ENCODE peak calls at places on chromosomes 1 and 21, in seven cellular contexts. One of them, this sample, is unnamed.

GRCh38 chr1:81708239-81708638 is 92.5 kb upstream of the ADGRL2 start:
- DNase-seq in tibial artery: no peak
- DNase-seq in brain microvascular endothelial cell: no peak
- DNase-seq in astrocyte of the cerebellum: no peak
- DNase-seq in NB4: no peak
- DNase-seq in MCF 10A: no peak
- DNase-seq in progenitor cell of endocrine pancreas: no peak
- DNase-seq in this sample: no peak

GRCh38 chr1:171142081-171142450 is 43.0 kb upstream of the FMO2 start:
- DNase-seq in MCF 10A: peak; percentile 61
- DNase-seq in NB4: no peak
- DNase-seq in astrocyte of the cerebellum: peak; percentile 74
- DNase-seq in tibial artery: peak; percentile 86
- DNase-seq in brain microvascular endothelial cell: peak; percentile 11
- DNase-seq in progenitor cell of endocrine pancreas: no peak
- DNase-seq in this sample: no peak

GRCh38 chr1:149848340-149848771 is 51.0 kb upstream of the BOLA1 start:
- DNase-seq in MCF 10A: peak; percentile 21
- DNase-seq in progenitor cell of endocrine pancreas: no peak
- DNase-seq in tibial artery: no peak
- DNase-seq in NB4: peak; percentile 34
- DNase-seq in astrocyte of the cerebellum: no peak
- DNase-seq in brain microvascular endothelial cell: no peak
- DNase-seq in this sample: peak; percentile 0

GRCh38 chr1:204472660-204473059 is 21.9 kb downstream of the PIK3C2B start:
- DNase-seq in NB4: no peak
- DNase-seq in astrocyte of the cerebellum: no peak
- DNase-seq in tibial artery: no peak
- DNase-seq in MCF 10A: no peak
- DNase-seq in progenitor cell of endocrine pancreas: no peak
- DNase-seq in brain microvascular endothelial cell: no peak
- DNase-seq in this sample: no peak

GRCh38 chr21:38310619-38311018 is 53.8 kb downstream of the KCNJ15 start:
- DNase-seq in progenitor cell of endocrine pancreas: no peak
- DNase-seq in astrocyte of the cerebellum: no peak
- DNase-seq in NB4: peak; percentile 40
- DNase-seq in brain microvascular endothelial cell: no peak
- DNase-seq in tibial artery: no peak
- DNase-seq in MCF 10A: peak; percentile 93
- DNase-seq in this sample: no peak

GRCh38 chr1:203362561-203363055 is 11.7 kb upstream of the FMOD start:
- DNase-seq in tibial artery: no peak
- DNase-seq in MCF 10A: no peak
- DNase-seq in brain microvascular endothelial cell: no peak
- DNase-seq in astrocyte of the cerebellum: no peak
- DNase-seq in progenitor cell of endocrine pancreas: no peak
- DNase-seq in NB4: no peak
- DNase-seq in this sample: no peak

GRCh38 chr1:203017707-203018106 is 8.6 kb upstream of the PPFIA4 start:
- DNase-seq in brain microvascular endothelial cell: no peak
- DNase-seq in progenitor cell of endocrine pancreas: no peak
- DNase-seq in MCF 10A: no peak
- DNase-seq in NB4: no peak
- DNase-seq in astrocyte of the cerebellum: no peak
- DNase-seq in tibial artery: no peak
- DNase-seq in this sample: no peak

GRCh38 chr1:100499412-100499811 is 38.5 kb upstream of the GPR88 start:
- DNase-seq in progenitor cell of endocrine pancreas: no peak
- DNase-seq in astrocyte of the cerebellum: no peak
- DNase-seq in NB4: no peak
- DNase-seq in MCF 10A: no peak
- DNase-seq in brain microvascular endothelial cell: no peak
- DNase-seq in tibial artery: no peak
- DNase-seq in this sample: no peak

GRCh38 chr1:30274937-30275621 is 448.3 kb downstream of the MATN1 start:
- DNase-seq in astrocyte of the cerebellum: no peak
- DNase-seq in tibial artery: no peak
- DNase-seq in NB4: no peak
- DNase-seq in brain microvascular endothelial cell: no peak
- DNase-seq in MCF 10A: no peak
- DNase-seq in progenitor cell of endocrine pancreas: no peak
- DNase-seq in this sample: no peak

GRCh38 chr1:218735436-218735835 is 390.3 kb downstream of the TGFB2 start:
- DNase-seq in progenitor cell of endocrine pancreas: no peak
- DNase-seq in tibial artery: no peak
- DNase-seq in NB4: no peak
- DNase-seq in astrocyte of the cerebellum: peak; percentile 82
- DNase-seq in MCF 10A: peak; percentile 48
- DNase-seq in brain microvascular endothelial cell: peak; percentile 89
- DNase-seq in this sample: no peak

GRCh38 chr1:24744911-24745710 is at the start of gene CLIC4:
- DNase-seq in NB4: peak; percentile 98
- DNase-seq in astrocyte of the cerebellum: peak; percentile 97
- DNase-seq in brain microvascular endothelial cell: peak; percentile 99
- DNase-seq in MCF 10A: peak; percentile 98
- DNase-seq in tibial artery: peak; percentile 100
- DNase-seq in progenitor cell of endocrine pancreas: peak; percentile 100
- DNase-seq in this sample: peak; percentile 100

GRCh38 chr1:24749886-24750285 is 4.6 kb downstream of the CLIC4 start:
- DNase-seq in brain microvascular endothelial cell: no peak
- DNase-seq in MCF 10A: no peak
- DNase-seq in progenitor cell of endocrine pancreas: no peak
- DNase-seq in astrocyte of the cerebellum: no peak
- DNase-seq in NB4: no peak
- DNase-seq in tibial artery: no peak
- DNase-seq in this sample: no peak

GRCh38 chr1:24745711-24746582 is 700 bp downstream of the CLIC4 start:
- DNase-seq in astrocyte of the cerebellum: peak; percentile 49
- DNase-seq in tibial artery: peak; percentile 88
- DNase-seq in brain microvascular endothelial cell: no peak
- DNase-seq in progenitor cell of endocrine pancreas: no peak
- DNase-seq in NB4: peak; percentile 82
- DNase-seq in MCF 10A: peak; percentile 92
- DNase-seq in this sample: peak; percentile 22

GRCh38 chr1:24749257-24749656 is 4.0 kb downstream of the CLIC4 start:
- DNase-seq in MCF 10A: no peak
- DNase-seq in brain microvascular endothelial cell: no peak
- DNase-seq in progenitor cell of endocrine pancreas: no peak
- DNase-seq in tibial artery: no peak
- DNase-seq in NB4: no peak
- DNase-seq in astrocyte of the cerebellum: no peak
- DNase-seq in this sample: no peak

GRCh38 chr1:24748191-24749121 is 3.2 kb downstream of the CLIC4 start:
- DNase-seq in tibial artery: no peak
- DNase-seq in NB4: no peak
- DNase-seq in astrocyte of the cerebellum: no peak
- DNase-seq in brain microvascular endothelial cell: no peak
- DNase-seq in progenitor cell of endocrine pancreas: no peak
- DNase-seq in MCF 10A: no peak
- DNase-seq in this sample: no peak
- TF ChIP-seq CTCF in tibial artery: peak; percentile 12
- TF ChIP-seq CTCF in NB4: no peak
- TF ChIP-seq CTCF in astrocyte of the cerebellum: no peak
- TF ChIP-seq CTCF in brain microvascular endothelial cell: no peak
- TF ChIP-seq CTCF in progenitor cell of endocrine pancreas: no peak
- TF ChIP-seq CTCF in MCF 10A: no peak
- TF ChIP-seq CTCF in this sample: no peak

DNA sequence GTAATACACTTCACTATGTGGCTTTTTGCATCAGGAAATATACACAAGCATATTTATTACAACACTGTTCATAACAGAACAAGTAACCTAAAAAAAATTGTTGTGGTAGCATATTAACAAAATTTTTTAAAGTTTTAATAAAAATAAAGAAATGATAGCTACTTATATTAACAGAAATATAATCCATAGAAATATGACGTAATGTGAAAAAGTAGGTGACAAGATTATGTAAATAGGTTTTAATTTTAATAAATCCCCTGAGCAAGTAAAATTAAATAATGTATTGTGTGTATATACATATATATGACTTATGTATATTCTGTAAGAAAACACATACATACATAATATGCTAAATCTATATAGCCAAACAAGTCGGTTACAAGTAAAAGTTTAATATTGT is 359.9 kb downstream of the SEC16B start:
- DNase-seq in tibial artery: no peak
- DNase-seq in astrocyte of the cerebellum: no peak
- DNase-seq in brain microvascular endothelial cell: no peak
- DNase-seq in NB4: no peak
- DNase-seq in MCF 10A: no peak
- DNase-seq in progenitor cell of endocrine pancreas: no peak
- DNase-seq in this sample: no peak
- TF ChIP-seq CTCF in tibial artery: no peak
- TF ChIP-seq CTCF in astrocyte of the cerebellum: no peak
- TF ChIP-seq CTCF in brain microvascular endothelial cell: no peak
- TF ChIP-seq CTCF in NB4: no peak
- TF ChIP-seq CTCF in MCF 10A: no peak
- TF ChIP-seq CTCF in progenitor cell of endocrine pancreas: no peak
- TF ChIP-seq CTCF in this sample: no peak

GRCh38 chr1:78549366-78549765 is 58.6 kb downstream of the PTGFR start:
- DNase-seq in progenitor cell of endocrine pancreas: no peak
- DNase-seq in tibial artery: no peak
- DNase-seq in astrocyte of the cerebellum: no peak
- DNase-seq in brain microvascular endothelial cell: no peak
- DNase-seq in NB4: no peak
- DNase-seq in MCF 10A: no peak
- DNase-seq in this sample: no peak

GRCh38 chr1:78559680-78560079 is 60.6 kb upstream of the IFI44L start:
- DNase-seq in MCF 10A: no peak
- DNase-seq in progenitor cell of endocrine pancreas: no peak
- DNase-seq in brain microvascular endothelial cell: no peak
- DNase-seq in astrocyte of the cerebellum: no peak
- DNase-seq in tibial artery: no peak
- DNase-seq in NB4: no peak
- DNase-seq in this sample: no peak

GRCh38 chr1:78554840-78555239 is 64.1 kb downstream of the PTGFR start:
- DNase-seq in astrocyte of the cerebellum: no peak
- DNase-seq in tibial artery: no peak
- DNase-seq in NB4: no peak
- DNase-seq in progenitor cell of endocrine pancreas: no peak
- DNase-seq in brain microvascular endothelial cell: no peak
- DNase-seq in MCF 10A: no peak
- DNase-seq in this sample: no peak

GRCh38 chr1:78553859-78554258 is 63.1 kb downstream of the PTGFR start:
- DNase-seq in astrocyte of the cerebellum: no peak
- DNase-seq in progenitor cell of endocrine pancreas: no peak
- DNase-seq in brain microvascular endothelial cell: no peak
- DNase-seq in NB4: peak; percentile 49
- DNase-seq in tibial artery: no peak
- DNase-seq in MCF 10A: no peak
- DNase-seq in this sample: no peak
- TF ChIP-seq CTCF in astrocyte of the cerebellum: no peak
- TF ChIP-seq CTCF in progenitor cell of endocrine pancreas: no peak
- TF ChIP-seq CTCF in brain microvascular endothelial cell: peak; percentile 32
- TF ChIP-seq CTCF in NB4: peak; percentile 21
- TF ChIP-seq CTCF in tibial artery: no peak
- TF ChIP-seq CTCF in MCF 10A: no peak
- TF ChIP-seq CTCF in this sample: peak; percentile 33

GRCh38 chr21:29232601-29233541 is 65.9 kb upstream of the BACH1 start:
- DNase-seq in MCF 10A: peak; percentile 56
- DNase-seq in progenitor cell of endocrine pancreas: no peak
- DNase-seq in astrocyte of the cerebellum: no peak
- DNase-seq in brain microvascular endothelial cell: peak; percentile 63
- DNase-seq in NB4: peak; percentile 32
- DNase-seq in tibial artery: no peak
- DNase-seq in this sample: no peak
- TF ChIP-seq CTCF in MCF 10A: no peak
- TF ChIP-seq CTCF in progenitor cell of endocrine pancreas: no peak
- TF ChIP-seq CTCF in astrocyte of the cerebellum: no peak
- TF ChIP-seq CTCF in brain microvascular endothelial cell: no peak
- TF ChIP-seq CTCF in NB4: no peak
- TF ChIP-seq CTCF in tibial artery: no peak
- TF ChIP-seq CTCF in this sample: no peak

GRCh38 chr1:82978461-82979324 is 1020.2 kb downstream of the TTLL7 start:
- DNase-seq in progenitor cell of endocrine pancreas: no peak
- DNase-seq in brain microvascular endothelial cell: no peak
- DNase-seq in MCF 10A: no peak
- DNase-seq in NB4: no peak
- DNase-seq in astrocyte of the cerebellum: no peak
- DNase-seq in tibial artery: no peak
- DNase-seq in this sample: no peak
- TF ChIP-seq CTCF in progenitor cell of endocrine pancreas: no peak
- TF ChIP-seq CTCF in brain microvascular endothelial cell: no peak
- TF ChIP-seq CTCF in MCF 10A: no peak
- TF ChIP-seq CTCF in NB4: no peak
- TF ChIP-seq CTCF in astrocyte of the cerebellum: no peak
- TF ChIP-seq CTCF in tibial artery: no peak
- TF ChIP-seq CTCF in this sample: no peak

GRCh38 chr1:185238447-185238846 is 78.6 kb downstream of the IVNS1ABP start:
- DNase-seq in brain microvascular endothelial cell: no peak
- DNase-seq in progenitor cell of endocrine pancreas: no peak
- DNase-seq in MCF 10A: peak; percentile 24
- DNase-seq in NB4: peak; percentile 14
- DNase-seq in tibial artery: no peak
- DNase-seq in astrocyte of the cerebellum: no peak
- DNase-seq in this sample: no peak
- TF ChIP-seq CTCF in brain microvascular endothelial cell: peak; percentile 44
- TF ChIP-seq CTCF in progenitor cell of endocrine pancreas: no peak
- TF ChIP-seq CTCF in MCF 10A: peak; percentile 25
- TF ChIP-seq CTCF in NB4: peak; percentile 5
- TF ChIP-seq CTCF in tibial artery: no peak
- TF ChIP-seq CTCF in astrocyte of the cerebellum: peak; percentile 27
- TF ChIP-seq CTCF in this sample: peak; percentile 54

DNA sequence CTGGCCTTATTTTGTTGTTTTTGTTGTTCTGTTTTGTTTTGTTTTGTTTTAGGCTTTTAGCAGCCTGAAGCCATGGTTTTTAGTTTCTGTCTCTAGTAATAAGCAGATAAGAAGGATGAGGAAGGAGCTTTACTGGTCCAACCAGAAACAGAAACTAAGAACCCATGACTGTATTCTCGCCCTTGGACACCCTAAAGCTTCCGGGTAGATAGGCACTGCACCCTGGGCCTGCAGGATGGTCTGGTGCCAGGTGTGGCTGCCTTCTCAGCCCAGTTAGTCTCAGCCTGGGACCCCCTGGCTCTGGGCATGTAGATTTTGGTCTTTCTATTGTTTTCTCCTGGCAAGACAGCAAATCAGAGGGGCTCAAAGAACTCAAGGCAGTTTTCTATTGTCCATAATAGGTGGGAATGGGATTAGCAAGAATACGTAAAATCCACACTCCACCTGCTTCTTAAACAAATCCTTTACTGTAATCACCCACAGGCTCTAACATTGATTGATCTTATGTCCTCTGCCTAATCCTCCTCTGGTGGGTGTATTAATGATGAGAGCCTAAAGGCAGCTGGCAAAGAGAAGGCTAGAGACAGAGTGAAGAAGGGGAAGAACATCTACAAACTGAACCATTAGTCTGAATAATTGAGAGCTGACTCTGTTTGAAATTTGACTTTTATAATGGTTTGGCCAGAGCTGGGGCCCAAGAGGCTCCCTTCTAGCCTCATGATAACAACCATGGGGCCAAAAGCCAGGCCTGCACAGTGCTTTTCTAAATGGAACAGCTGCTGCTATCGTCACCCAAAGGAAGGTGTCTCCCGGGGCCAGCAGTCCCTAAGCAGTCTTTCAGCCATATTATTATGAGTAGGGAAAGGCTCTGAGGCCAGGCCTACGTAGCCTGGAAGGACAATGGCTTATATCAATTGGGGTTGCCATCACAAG is 106.8 kb upstream of the ATP1A1 start:
- DNase-seq in MCF 10A: no peak
- DNase-seq in brain microvascular endothelial cell: no peak
- DNase-seq in astrocyte of the cerebellum: no peak
- DNase-seq in progenitor cell of endocrine pancreas: no peak
- DNase-seq in NB4: no peak
- DNase-seq in tibial artery: no peak
- DNase-seq in this sample: no peak
- TF ChIP-seq CTCF in MCF 10A: no peak
- TF ChIP-seq CTCF in brain microvascular endothelial cell: no peak
- TF ChIP-seq CTCF in astrocyte of the cerebellum: no peak
- TF ChIP-seq CTCF in progenitor cell of endocrine pancreas: no peak
- TF ChIP-seq CTCF in NB4: no peak
- TF ChIP-seq CTCF in tibial artery: no peak
- TF ChIP-seq CTCF in this sample: no peak

This sample was measured in neural crest cell.